ENCODE peak calls at places on chromosomes 16 and 17, in six cellular contexts. One of them, this sample, is unnamed.

GRCh38 chr17:78735832-78736525 is 46.1 kb downstream of the CYTH1 start:
- DNase-seq in H1: no peak
- DNase-seq in neuronal stem cell: no peak
- DNase-seq in mesenchymal stem cell: peak; percentile 46
- DNase-seq in H9: no peak
- DNase-seq in IMR-90: no peak
- DNase-seq in this sample: peak; percentile 55

GRCh38 chr17:74354123-74354522 is 7.5 kb downstream of the BTBD17 start:
- DNase-seq in H9: peak; percentile 95
- DNase-seq in mesenchymal stem cell: no peak
- DNase-seq in neuronal stem cell: peak; percentile 57
- DNase-seq in IMR-90: no peak
- DNase-seq in H1: peak; percentile 92
- DNase-seq in this sample: no peak

GRCh38 chr16:31009894-31010293 is 544 bp downstream of the STX1B start:
- DNase-seq in H1: peak; percentile 65
- DNase-seq in IMR-90: no peak
- DNase-seq in mesenchymal stem cell: no peak
- DNase-seq in neuronal stem cell: no peak
- DNase-seq in H9: no peak
- DNase-seq in this sample: no peak

GRCh38 chr17:9236286-9237052 is 215.2 kb downstream of the NTN1 start:
- DNase-seq in IMR-90: no peak
- DNase-seq in neuronal stem cell: no peak
- DNase-seq in H1: no peak
- DNase-seq in mesenchymal stem cell: no peak
- DNase-seq in H9: no peak
- DNase-seq in this sample: peak; percentile 99

GRCh38 chr17:10119203-10120112 is 78.9 kb downstream of the GAS7 start:
- DNase-seq in mesenchymal stem cell: no peak
- DNase-seq in H1: no peak
- DNase-seq in neuronal stem cell: no peak
- DNase-seq in H9: peak; percentile 91
- DNase-seq in IMR-90: no peak
- DNase-seq in this sample: peak; percentile 94

GRCh38 chr17:38815576-38816193 is 9.4 kb downstream of the CWC25 start:
- DNase-seq in H1: no peak
- DNase-seq in neuronal stem cell: no peak
- DNase-seq in H9: no peak
- DNase-seq in mesenchymal stem cell: peak; percentile 64
- DNase-seq in IMR-90: peak; percentile 59
- DNase-seq in this sample: peak; percentile 44

GRCh38 chr16:8914098-8914497 is 31.9 kb downstream of the LITAFD start:
- DNase-seq in H9: no peak
- DNase-seq in mesenchymal stem cell: no peak
- DNase-seq in IMR-90: no peak
- DNase-seq in H1: no peak
- DNase-seq in neuronal stem cell: no peak
- DNase-seq in this sample: no peak

GRCh38 chr17:76088041-76088867 is 9.3 kb downstream of the ZACN start:
- DNase-seq in IMR-90: no peak
- DNase-seq in H9: peak; percentile 74
- DNase-seq in H1: peak; percentile 72
- DNase-seq in mesenchymal stem cell: no peak
- DNase-seq in neuronal stem cell: no peak
- DNase-seq in this sample: no peak

GRCh38 chr17:82200743-82201497 is 11.7 kb downstream of the CCDC57 start:
- DNase-seq in mesenchymal stem cell: peak; percentile 67
- DNase-seq in H9: no peak
- DNase-seq in neuronal stem cell: no peak
- DNase-seq in H1: no peak
- DNase-seq in IMR-90: no peak
- DNase-seq in this sample: no peak

GRCh38 chr16:27480761-27481160 is 69.0 kb downstream of the GTF3C1 start:
- DNase-seq in H9: no peak
- DNase-seq in mesenchymal stem cell: no peak
- DNase-seq in IMR-90: no peak
- DNase-seq in neuronal stem cell: no peak
- DNase-seq in H1: no peak
- DNase-seq in this sample: no peak

GRCh38 chr16:85245307-85246172 is 133.3 kb upstream of the CIBAR2 start:
- DNase-seq in IMR-90: peak; percentile 79
- DNase-seq in neuronal stem cell: peak; percentile 70
- DNase-seq in mesenchymal stem cell: peak; percentile 87
- DNase-seq in H1: peak; percentile 82
- DNase-seq in H9: peak; percentile 71
- DNase-seq in this sample: peak; percentile 18

GRCh38 chr17:36715951-36716350 is 114.6 kb downstream of the MRM1 start:
- DNase-seq in H9: no peak
- DNase-seq in IMR-90: no peak
- DNase-seq in neuronal stem cell: no peak
- DNase-seq in H1: no peak
- DNase-seq in mesenchymal stem cell: no peak
- DNase-seq in this sample: no peak

GRCh38 chr17:62679866-62680377 is 52.5 kb downstream of the MRC2 start:
- DNase-seq in mesenchymal stem cell: no peak
- DNase-seq in IMR-90: no peak
- DNase-seq in H1: no peak
- DNase-seq in neuronal stem cell: no peak
- DNase-seq in H9: peak; percentile 76
- DNase-seq in this sample: no peak

GRCh38 chr16:306911-307370 is 24.0 kb downstream of the PDIA2 start:
- DNase-seq in neuronal stem cell: no peak
- DNase-seq in mesenchymal stem cell: no peak
- DNase-seq in H9: no peak
- DNase-seq in IMR-90: no peak
- DNase-seq in H1: no peak
- DNase-seq in this sample: no peak

GRCh38 chr17:57553991-57554825 is 190.9 kb downstream of the CCDC182 start:
- DNase-seq in H9: peak; percentile 82
- DNase-seq in IMR-90: peak; percentile 43
- DNase-seq in mesenchymal stem cell: peak; percentile 94
- DNase-seq in neuronal stem cell: peak; percentile 86
- DNase-seq in H1: no peak
- DNase-seq in this sample: peak; percentile 18

GRCh38 chr17:36072431-36073121 is 8.5 kb downstream of the CCL18 start:
- DNase-seq in mesenchymal stem cell: peak; percentile 33
- DNase-seq in H9: peak; percentile 89
- DNase-seq in H1: peak; percentile 88
- DNase-seq in IMR-90: peak; percentile 10
- DNase-seq in neuronal stem cell: peak; percentile 71
- DNase-seq in this sample: no peak

GRCh38 chr17:78132086-78132676 is 1.6 kb downstream of the TMC8 start:
- DNase-seq in mesenchymal stem cell: no peak
- DNase-seq in neuronal stem cell: no peak
- DNase-seq in H9: peak; percentile 80
- DNase-seq in H1: peak; percentile 69
- DNase-seq in IMR-90: no peak
- DNase-seq in this sample: peak; percentile 45

GRCh38 chr16:73215482-73216377 is 167.8 kb upstream of the ZFHX3 start:
- DNase-seq in IMR-90: peak; percentile 83
- DNase-seq in H1: no peak
- DNase-seq in neuronal stem cell: no peak
- DNase-seq in H9: no peak
- DNase-seq in mesenchymal stem cell: no peak
- DNase-seq in this sample: no peak

GRCh38 chr16:84136331-84137125 is 8.4 kb downstream of the HSDL1 start:
- DNase-seq in IMR-90: peak; percentile 43
- DNase-seq in neuronal stem cell: no peak
- DNase-seq in H9: no peak
- DNase-seq in mesenchymal stem cell: no peak
- DNase-seq in H1: no peak
- DNase-seq in this sample: no peak

GRCh38 chr17:64628641-64629040 is 33.5 kb downstream of the SMURF2 start:
- DNase-seq in H1: no peak
- DNase-seq in H9: no peak
- DNase-seq in IMR-90: no peak
- DNase-seq in mesenchymal stem cell: no peak
- DNase-seq in neuronal stem cell: no peak
- DNase-seq in this sample: no peak

GRCh38 chr17:41404024-41404651 is 6.7 kb upstream of the KRT31 start:
- DNase-seq in H1: no peak
- DNase-seq in IMR-90: peak; percentile 97
- DNase-seq in H9: no peak
- DNase-seq in neuronal stem cell: no peak
- DNase-seq in mesenchymal stem cell: peak; percentile 93
- DNase-seq in this sample: peak; percentile 72

GRCh38 chr17:19310151-19310550 is 52.4 kb downstream of the B9D1 start:
- DNase-seq in H9: no peak
- DNase-seq in IMR-90: no peak
- DNase-seq in H1: no peak
- DNase-seq in mesenchymal stem cell: no peak
- DNase-seq in neuronal stem cell: no peak
- DNase-seq in this sample: no peak
- H3K4me2 ChIP-seq in H9: no peak overlapping the region
- H3K4me2 ChIP-seq in IMR-90: no peak overlapping the region
- H3K4me2 ChIP-seq in H1: no peak overlapping the region
- H3K4me2 ChIP-seq in mesenchymal stem cell: no peak overlapping the region
- H3K4me2 ChIP-seq in neuronal stem cell: no peak overlapping the region
- H3K4me2 ChIP-seq in this sample: no peak overlapping the region

GRCh38 chr17:51258756-51259573 is 884 bp downstream of the MBTD1 start:
- DNase-seq in H9: peak; percentile 61
- DNase-seq in mesenchymal stem cell: peak; percentile 23
- DNase-seq in H1: no peak
- DNase-seq in IMR-90: no peak
- DNase-seq in neuronal stem cell: no peak
- DNase-seq in this sample: peak; percentile 25
- H2AFZ ChIP-seq in H9: no peak overlapping the region
- H2AFZ ChIP-seq in mesenchymal stem cell: no peak overlapping the region
- H2AFZ ChIP-seq in H1: no peak overlapping the region
- H2AFZ ChIP-seq in IMR-90: peak overlapping the region; percentile 99
- H2AFZ ChIP-seq in neuronal stem cell: peak overlapping the region; percentile 95
- H2AFZ ChIP-seq in this sample: no peak overlapping the region

GRCh38 chr17:34980681-34981537 is 597 bp downstream of the LIG3 start:
- DNase-seq in mesenchymal stem cell: peak; percentile 90
- DNase-seq in neuronal stem cell: peak; percentile 56
- DNase-seq in H1: peak; percentile 72
- DNase-seq in IMR-90: peak; percentile 80
- DNase-seq in H9: peak; percentile 76
- DNase-seq in this sample: peak; percentile 40
- H2BK120ac ChIP-seq in mesenchymal stem cell: peak overlapping the region; percentile 94
- H2BK120ac ChIP-seq in neuronal stem cell: no peak overlapping the region
- H2BK120ac ChIP-seq in H1: no peak overlapping the region
- H2BK120ac ChIP-seq in IMR-90: peak overlapping the region; percentile 95
- H2BK120ac ChIP-seq in H9: peak overlapping the region; percentile 95
- H2BK120ac ChIP-seq in this sample: peak overlapping the region; percentile 77

GRCh38 chr17:13323990-13324389 is 277.7 kb downstream of the HS3ST3A1 start:
- DNase-seq in neuronal stem cell: no peak
- DNase-seq in H1: no peak
- DNase-seq in mesenchymal stem cell: peak; percentile 16
- DNase-seq in H9: no peak
- DNase-seq in IMR-90: peak; percentile 7
- DNase-seq in this sample: no peak

GRCh38 chr17:13320046-13320785 is 281.5 kb downstream of the HS3ST3A1 start:
- DNase-seq in H1: no peak
- DNase-seq in H9: no peak
- DNase-seq in mesenchymal stem cell: no peak
- DNase-seq in neuronal stem cell: no peak
- DNase-seq in IMR-90: no peak
- DNase-seq in this sample: no peak

GRCh38 chr17:13321932-13322701 is 279.6 kb downstream of the HS3ST3A1 start:
- DNase-seq in H1: no peak
- DNase-seq in neuronal stem cell: no peak
- DNase-seq in IMR-90: no peak
- DNase-seq in mesenchymal stem cell: peak; percentile 21
- DNase-seq in H9: no peak
- DNase-seq in this sample: no peak
- H3K4me2 ChIP-seq in H1: no peak overlapping the region
- H3K4me2 ChIP-seq in neuronal stem cell: no peak overlapping the region
- H3K4me2 ChIP-seq in IMR-90: no peak overlapping the region
- H3K4me2 ChIP-seq in mesenchymal stem cell: no peak overlapping the region
- H3K4me2 ChIP-seq in H9: no peak overlapping the region
- H3K4me2 ChIP-seq in this sample: no peak overlapping the region

This sample was measured in trophoblast cell.